ENCODE peak calls at places on chromosome 9, in six cellular contexts. One of them, this sample, is unnamed.

GRCh38 chr9:86687788-86688187 is 259.5 kb downstream of the GAS1 start:
- DNase-seq in PC-3: no peak
- DNase-seq in epithelial cell of esophagus: no peak
- DNase-seq in neural progenitor cell: no peak
- DNase-seq in AG10803: no peak
- DNase-seq in mesothelial cell of epicardium: no peak
- DNase-seq in this sample: no peak

GRCh38 chr9:136861874-136862457 is 4.1 kb downstream of the EDF1 start:
- DNase-seq in PC-3: no peak
- DNase-seq in epithelial cell of esophagus: no peak
- DNase-seq in mesothelial cell of epicardium: no peak
- DNase-seq in neural progenitor cell: no peak
- DNase-seq in AG10803: no peak
- DNase-seq in this sample: no peak

GRCh38 chr9:129983891-129984290 is 59.1 kb downstream of the FNBP1 start:
- DNase-seq in neural progenitor cell: no peak
- DNase-seq in epithelial cell of esophagus: no peak
- DNase-seq in AG10803: peak; percentile 82
- DNase-seq in PC-3: peak; percentile 57
- DNase-seq in mesothelial cell of epicardium: no peak
- DNase-seq in this sample: no peak

GRCh38 chr9:136021891-136022681 is 60.9 kb upstream of the UBAC1 start:
- DNase-seq in epithelial cell of esophagus: no peak
- DNase-seq in AG10803: no peak
- DNase-seq in PC-3: no peak
- DNase-seq in neural progenitor cell: no peak
- DNase-seq in mesothelial cell of epicardium: no peak
- DNase-seq in this sample: no peak

GRCh38 chr9:129823163-129823933 is 588 bp downstream of the TOR1A start:
- DNase-seq in epithelial cell of esophagus: peak; percentile 32
- DNase-seq in PC-3: peak; percentile 22
- DNase-seq in AG10803: peak; percentile 38
- DNase-seq in neural progenitor cell: peak; percentile 36
- DNase-seq in mesothelial cell of epicardium: no peak
- DNase-seq in this sample: no peak

GRCh38 chr9:89219637-89220036 is 41.0 kb upstream of the SHC3 start:
- DNase-seq in neural progenitor cell: no peak
- DNase-seq in mesothelial cell of epicardium: no peak
- DNase-seq in PC-3: no peak
- DNase-seq in AG10803: no peak
- DNase-seq in epithelial cell of esophagus: no peak
- DNase-seq in this sample: no peak

GRCh38 chr9:86096382-86096781 is 3.0 kb downstream of the GOLM1 start:
- DNase-seq in epithelial cell of esophagus: peak; percentile 61
- DNase-seq in PC-3: peak; percentile 34
- DNase-seq in AG10803: peak; percentile 33
- DNase-seq in neural progenitor cell: no peak
- DNase-seq in mesothelial cell of epicardium: no peak
- DNase-seq in this sample: no peak

GRCh38 chr9:108444400-108445358 is 411.1 kb downstream of the ACTL7B start:
- DNase-seq in PC-3: peak; percentile 91
- DNase-seq in epithelial cell of esophagus: peak; percentile 96
- DNase-seq in AG10803: peak; percentile 97
- DNase-seq in neural progenitor cell: peak; percentile 11
- DNase-seq in mesothelial cell of epicardium: no peak
- DNase-seq in this sample: no peak

GRCh38 chr9:128728298-128728697 is 4.4 kb upstream of the ZDHHC12 start:
- DNase-seq in mesothelial cell of epicardium: no peak
- DNase-seq in PC-3: no peak
- DNase-seq in AG10803: no peak
- DNase-seq in neural progenitor cell: no peak
- DNase-seq in epithelial cell of esophagus: no peak
- DNase-seq in this sample: no peak

DNA sequence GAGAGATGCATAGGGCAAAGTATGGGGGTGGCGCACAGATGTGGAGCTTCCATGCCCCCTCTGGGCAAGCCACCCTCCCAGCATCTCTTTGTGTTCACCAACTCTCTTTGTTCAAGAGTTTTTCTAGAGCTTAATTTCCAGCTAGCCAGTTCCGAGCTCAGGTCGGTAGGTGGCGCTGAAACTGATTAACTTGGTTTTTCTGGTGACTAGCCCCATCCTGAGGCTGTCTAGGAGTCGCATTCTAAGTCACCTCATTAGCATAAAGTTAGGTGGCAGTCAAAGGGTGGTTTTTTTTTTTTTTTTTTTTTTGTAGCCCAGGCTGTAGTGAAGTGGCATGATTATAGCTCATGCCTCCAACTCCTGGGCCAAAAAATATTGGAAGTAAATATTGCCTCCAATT is 476.4 kb downstream of the KDM4C start:
- DNase-seq in neural progenitor cell: peak; percentile 68
- DNase-seq in AG10803: peak; percentile 23
- DNase-seq in mesothelial cell of epicardium: no peak
- DNase-seq in PC-3: peak; percentile 67
- DNase-seq in epithelial cell of esophagus: peak; percentile 51
- DNase-seq in this sample: no peak
- TF ChIP-seq CTCF in neural progenitor cell: peak; percentile 66
- TF ChIP-seq CTCF in AG10803: peak; percentile 63
- TF ChIP-seq CTCF in mesothelial cell of epicardium: no peak
- TF ChIP-seq CTCF in PC-3: peak; percentile 69
- TF ChIP-seq CTCF in epithelial cell of esophagus: peak; percentile 61
- TF ChIP-seq CTCF in this sample: peak; percentile 66

DNA sequence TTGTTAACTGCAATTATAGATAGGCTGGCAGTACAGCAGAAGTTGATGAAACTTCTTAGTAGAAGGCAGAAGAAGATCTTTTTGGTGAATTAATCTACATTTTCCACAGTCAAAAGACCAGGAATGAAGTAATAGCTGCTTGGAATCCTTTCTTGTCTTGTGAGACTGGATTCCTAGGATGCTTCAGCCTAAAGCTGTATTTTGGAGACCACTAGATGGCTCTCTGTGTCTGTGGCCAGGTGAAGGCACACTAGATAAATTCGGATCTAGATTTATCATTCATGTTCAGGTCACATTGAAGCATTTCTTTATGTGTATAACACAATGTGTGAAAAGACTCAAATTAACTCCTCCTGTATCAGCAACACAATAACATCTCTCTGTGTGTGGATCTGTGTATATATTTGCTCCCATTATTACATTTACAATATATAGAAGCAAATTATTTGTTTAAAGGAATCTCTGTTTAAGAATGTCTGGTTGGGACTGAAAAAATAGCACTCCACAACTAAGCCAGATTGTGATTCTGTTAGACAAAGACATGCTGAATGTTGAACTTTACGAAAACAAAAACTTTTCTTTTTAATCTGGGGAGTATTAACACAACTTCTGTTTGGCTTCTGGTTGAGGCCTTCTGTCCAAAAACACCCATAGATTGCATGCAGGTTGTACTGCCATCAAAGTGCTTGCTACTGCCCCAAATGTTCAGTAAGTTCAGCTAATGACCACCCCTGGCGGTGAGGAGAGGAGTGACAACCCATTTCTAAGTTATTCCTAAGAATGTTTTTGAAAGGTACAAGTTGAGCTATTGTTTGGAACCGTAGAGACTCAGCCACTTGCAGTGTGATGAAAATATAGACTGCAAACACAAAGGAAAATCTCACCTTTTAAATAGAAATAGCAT is 10.6 kb downstream of the GRIN3A start:
- DNase-seq in neural progenitor cell: peak; percentile 55
- DNase-seq in mesothelial cell of epicardium: no peak
- DNase-seq in PC-3: peak; percentile 34
- DNase-seq in epithelial cell of esophagus: peak; percentile 44
- DNase-seq in AG10803: peak; percentile 22
- DNase-seq in this sample: no peak
- TF ChIP-seq CTCF in neural progenitor cell: peak; percentile 58
- TF ChIP-seq CTCF in mesothelial cell of epicardium: peak; percentile 39
- TF ChIP-seq CTCF in PC-3: peak; percentile 36
- TF ChIP-seq CTCF in epithelial cell of esophagus: peak; percentile 71
- TF ChIP-seq CTCF in AG10803: peak; percentile 70
- TF ChIP-seq CTCF in this sample: peak; percentile 55

GRCh38 chr9:131475956-131476776 is 26.6 kb upstream of the POMT1 start:
- DNase-seq in epithelial cell of esophagus: no peak
- DNase-seq in neural progenitor cell: peak; percentile 25
- DNase-seq in AG10803: no peak
- DNase-seq in mesothelial cell of epicardium: no peak
- DNase-seq in PC-3: no peak
- DNase-seq in this sample: no peak
- TF ChIP-seq CTCF in epithelial cell of esophagus: peak; percentile 44
- TF ChIP-seq CTCF in neural progenitor cell: peak; percentile 46
- TF ChIP-seq CTCF in AG10803: peak; percentile 31
- TF ChIP-seq CTCF in mesothelial cell of epicardium: no peak
- TF ChIP-seq CTCF in PC-3: peak; percentile 57
- TF ChIP-seq CTCF in this sample: no peak

DNA sequence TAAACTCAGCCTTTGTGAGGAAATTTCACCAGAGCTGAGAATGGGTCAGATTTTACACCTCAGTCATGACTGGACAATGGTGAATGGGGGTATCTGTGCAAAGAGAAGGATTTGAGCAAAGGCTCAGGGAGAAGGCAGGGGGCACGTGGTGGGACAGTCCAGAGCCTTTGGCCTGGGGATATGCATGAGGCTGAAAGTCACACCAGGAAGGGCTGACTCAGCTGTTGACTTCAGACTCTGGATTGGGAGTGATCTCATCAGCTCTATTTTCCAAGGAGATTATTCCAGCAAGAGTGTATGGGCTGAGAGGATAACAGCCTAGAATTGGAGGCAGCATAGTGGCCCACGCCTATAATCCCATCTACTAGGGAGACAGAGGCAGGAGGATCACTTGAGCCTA is 53.6 kb downstream of the SAXO1 start:
- DNase-seq in AG10803: peak; percentile 33
- DNase-seq in epithelial cell of esophagus: peak; percentile 63
- DNase-seq in PC-3: peak; percentile 44
- DNase-seq in mesothelial cell of epicardium: no peak
- DNase-seq in neural progenitor cell: no peak
- DNase-seq in this sample: no peak
- TF ChIP-seq CTCF in AG10803: no peak
- TF ChIP-seq CTCF in epithelial cell of esophagus: no peak
- TF ChIP-seq CTCF in PC-3: no peak
- TF ChIP-seq CTCF in mesothelial cell of epicardium: no peak
- TF ChIP-seq CTCF in neural progenitor cell: no peak
- TF ChIP-seq CTCF in this sample: no peak

DNA sequence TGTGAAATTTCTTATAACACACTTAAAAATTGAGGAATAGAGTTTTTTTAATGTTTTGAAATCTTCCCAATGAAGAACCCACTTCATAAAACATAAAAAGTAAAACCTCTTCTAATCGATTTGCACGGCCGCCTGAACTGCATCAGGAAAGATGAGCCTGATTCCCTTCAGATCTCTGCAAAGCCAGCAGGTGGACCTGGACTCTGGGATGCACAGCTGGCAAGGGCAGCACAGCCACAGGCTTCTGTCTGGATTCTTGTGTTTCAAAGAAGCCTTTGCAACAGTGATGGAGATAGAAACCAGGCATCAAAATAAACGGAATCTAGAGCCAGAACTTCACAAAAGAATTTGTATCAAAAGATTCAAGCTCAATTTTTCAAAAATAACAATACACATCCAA is 36.0 kb upstream of the SPATA31C2 start:
- DNase-seq in AG10803: no peak
- DNase-seq in mesothelial cell of epicardium: no peak
- DNase-seq in neural progenitor cell: peak; percentile 33
- DNase-seq in PC-3: peak; percentile 29
- DNase-seq in epithelial cell of esophagus: peak; percentile 5
- DNase-seq in this sample: no peak
- TF ChIP-seq CTCF in AG10803: no peak
- TF ChIP-seq CTCF in mesothelial cell of epicardium: no peak
- TF ChIP-seq CTCF in neural progenitor cell: peak; percentile 11
- TF ChIP-seq CTCF in PC-3: peak; percentile 39
- TF ChIP-seq CTCF in epithelial cell of esophagus: peak; percentile 5
- TF ChIP-seq CTCF in this sample: no peak

This sample was measured in D721Med.